ENCODE peak calls at places on chromosomes 2 and 18, in ten cellular contexts. D is choroid plexus epithelial cell, O is HL-60, J is GM13977, E is IMR-90, L is H9, M is lower leg skin, Q is left ventricle myocardium inferior, A is GM12864, H is epithelial cell of proximal tubule. N is an unnamed sample.

GRCh38 chr2:206442854-206443734 is at the start of gene ADAM23:
- DNase-seq in D (peak), O (no peak), J (peak), E (peak), L (peak), M (no peak), Q (peak), A (no peak), H (no peak), N (no peak)

GRCh38 chr2:169983506-169983905 is 156.3 kb downstream of the UBR3 start:
- DNase-seq in D (peak), O (no peak), J (no peak), E (no peak), L (no peak), M (no peak), Q (no peak), A (no peak), H (no peak), N (no peak)

GRCh38 chr2:231181848-231182247 is 16.6 kb upstream of the ARMC9 start:
- DNase-seq in D (peak), O (peak), J (peak), E (peak), L (no peak), M (peak), Q (peak), A (peak), H (peak), N (no peak)

GRCh38 chr2:143787674-143788073 is 658.5 kb downstream of the ARHGAP15 start:
- DNase-seq in D (no peak), O (no peak), J (no peak), E (peak), L (no peak), M (no peak), Q (no peak), A (no peak), H (no peak), N (no peak)

GRCh38 chr2:127064642-127065250 is 42.2 kb downstream of the BIN1 start:
- DNase-seq in D (peak), O (peak), J (peak), E (peak), L (peak), M (peak), Q (peak), A (no peak), H (no peak), N (peak)

GRCh38 chr2:18578033-18578432 is 11.3 kb downstream of the NT5C1B start:
- DNase-seq in D (no peak), O (no peak), J (no peak), E (peak), L (no peak), M (no peak), Q (no peak), A (no peak), H (no peak), N (no peak)

GRCh38 chr18:2402084-2402483 is 169.2 kb downstream of the METTL4 start:
- DNase-seq in D (peak), O (no peak), J (no peak), E (peak), L (no peak), M (no peak), Q (no peak), A (no peak), H (no peak), N (no peak)

GRCh38 chr2:160387558-160388262 is 105.9 kb downstream of the RBMS1 start:
- DNase-seq in D (peak), O (no peak), J (no peak), E (peak), L (no peak), M (peak), Q (peak), A (no peak), H (no peak), N (no peak)

GRCh38 chr2:241741016-241741415 is 6.6 kb downstream of the D2HGDH start:
- DNase-seq in D (no peak), O (no peak), J (no peak), E (no peak), L (no peak), M (no peak), Q (no peak), A (no peak), H (no peak), N (no peak)

GRCh38 chr2:174022431-174022830 is 57.3 kb upstream of the SP3 start:
- DNase-seq in D (no peak), O (no peak), J (no peak), E (no peak), L (no peak), M (no peak), Q (no peak), A (no peak), H (no peak), N (no peak)

GRCh38 chr2:42964444-42965081 is 172.2 kb upstream of the HAAO start:
- DNase-seq in D (peak), O (no peak), J (no peak), E (peak), L (no peak), M (peak), Q (peak), A (no peak), H (peak), N (peak)

GRCh38 chr2:121253021-121253673 is 31.9 kb downstream of the TFCP2L1 start:
- DNase-seq in D (no peak), O (no peak), J (no peak), E (no peak), L (no peak), M (no peak), Q (no peak), A (no peak), H (no peak), N (no peak)

GRCh38 chr2:189751080-189751658 is 11.4 kb downstream of the OSGEPL1 start:
- DNase-seq in D (peak), O (no peak), J (peak), E (peak), L (peak), M (no peak), Q (no peak), A (no peak), H (no peak), N (no peak)

GRCh38 chr2:99613992-99614391 is 124.2 kb upstream of the REV1 start:
- DNase-seq in D (no peak), O (no peak), J (no peak), E (no peak), L (no peak), M (no peak), Q (no peak), A (no peak), H (no peak), N (no peak)

GRCh38 chr2:138502253-138503086 is 900 bp downstream of the SPOPL start:
- DNase-seq in D (peak), O (no peak), J (no peak), E (no peak), L (no peak), M (no peak), Q (no peak), A (no peak), H (no peak), N (no peak)

GRCh38 chr2:30139131-30139870 is 7.5 kb upstream of the YPEL5 start:
- DNase-seq in D (no peak), O (no peak), J (no peak), E (no peak), L (no peak), M (no peak), Q (no peak), A (no peak), H (no peak), N (no peak)

GRCh38 chr2:96852667-96853066 is 5.1 kb downstream of the ANKRD39 start:
- DNase-seq in D (no peak), O (no peak), J (no peak), E (no peak), L (no peak), M (no peak), Q (no peak), A (no peak), H (no peak), N (no peak)

GRCh38 chr2:195594248-195594647 is 62.8 kb upstream of the SLC39A10 start:
- DNase-seq in D (no peak), O (no peak), J (no peak), E (no peak), L (no peak), M (no peak), Q (no peak), A (no peak), H (no peak), N (no peak)

GRCh38 chr2:218810251-218810650 is 21.4 kb downstream of the PRKAG3 start:
- DNase-seq in D (no peak), O (no peak), J (no peak), E (peak), L (no peak), M (no peak), Q (no peak), A (no peak), H (no peak), N (no peak)

GRCh38 chr2:119849838-119850565 is 90.3 kb downstream of the PTPN4 start:
- DNase-seq in D (no peak), O (no peak), J (no peak), E (peak), L (no peak), M (no peak), Q (no peak), A (no peak), H (no peak), N (no peak)

GRCh38 chr2:134917958-134918517 is 584 bp upstream of the CCNT2 start:
- DNase-seq in D (no peak), O (peak), J (peak), E (no peak), L (no peak), M (no peak), Q (no peak), A (peak), H (peak), N (no peak)

DNA sequence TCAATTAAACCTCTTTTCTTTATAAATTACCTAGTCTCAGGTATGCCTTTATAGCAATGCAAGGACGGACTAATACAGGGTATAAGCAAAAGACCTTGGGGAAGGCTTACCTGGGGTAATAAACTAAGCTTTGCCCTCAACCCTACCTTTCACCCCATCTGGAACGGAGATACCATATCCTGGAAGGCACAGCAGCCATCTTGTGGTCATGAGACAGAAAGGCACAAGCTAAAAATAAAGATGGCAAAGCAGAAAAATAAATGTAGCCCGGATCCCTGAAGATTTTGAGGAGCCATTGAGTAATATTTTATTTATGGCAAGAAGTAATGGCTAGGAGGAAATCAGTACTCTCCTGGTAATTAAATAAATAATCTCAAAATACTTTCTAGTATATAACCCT is 198.5 kb downstream of the SPP2 start:
- DNase-seq in D (no peak), O (no peak), J (no peak), E (no peak), L (no peak), M (no peak), Q (no peak), A (no peak), H (no peak), N (no peak)
- TF ChIP-seq CTCF in D (peak), O (no peak), J (no peak), E (no peak), L (no peak), M (no peak), Q (no peak), A (no peak), H (peak), N (no peak)

GRCh38 chr2:116747103-116747502 is 1067.4 kb upstream of the DDX18 start:
- DNase-seq in D (no peak), O (no peak), J (no peak), E (no peak), L (no peak), M (no peak), Q (no peak), A (no peak), H (no peak), N (no peak)
- TF ChIP-seq CTCF in D (no peak), O (no peak), J (no peak), E (no peak), L (peak), M (no peak), Q (no peak), A (no peak), H (peak), N (no peak)

DNA sequence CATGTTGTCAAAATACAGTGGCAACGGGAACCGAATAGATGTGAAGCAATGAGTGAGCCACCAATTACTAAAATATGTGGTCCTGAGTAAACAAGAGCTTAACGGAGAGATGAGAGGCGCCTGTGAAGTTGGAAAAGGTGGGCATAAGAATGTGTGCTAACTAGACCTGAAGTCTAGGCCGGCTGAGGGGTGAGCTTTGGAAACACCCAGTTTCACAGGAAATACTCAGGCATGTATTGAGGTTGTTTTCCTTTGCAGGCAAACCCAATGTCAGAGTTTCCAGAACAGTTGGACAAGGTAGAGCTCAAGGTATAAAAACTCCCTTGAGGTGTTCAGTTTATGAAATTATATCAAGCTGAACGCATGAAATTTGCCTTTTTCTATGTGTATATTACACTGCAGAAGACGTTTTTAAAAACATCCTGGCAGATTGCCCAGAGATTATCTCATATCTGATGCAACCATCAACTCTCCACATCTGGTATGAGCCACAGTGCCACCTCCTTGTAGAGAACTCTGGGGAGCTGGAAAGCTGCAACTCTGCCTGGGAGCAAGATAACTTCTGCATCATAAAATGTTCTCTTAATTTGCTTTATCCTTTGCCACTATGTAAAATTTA is 3.9 kb upstream of the WDSUB1 start:
- DNase-seq in D (peak), O (peak), J (no peak), E (peak), L (no peak), M (peak), Q (no peak), A (no peak), H (peak), N (peak)
- TF ChIP-seq CTCF in D (peak), O (peak), J (no peak), E (peak), L (no peak), M (no peak), Q (no peak), A (no peak), H (no peak), N (no peak)

DNA sequence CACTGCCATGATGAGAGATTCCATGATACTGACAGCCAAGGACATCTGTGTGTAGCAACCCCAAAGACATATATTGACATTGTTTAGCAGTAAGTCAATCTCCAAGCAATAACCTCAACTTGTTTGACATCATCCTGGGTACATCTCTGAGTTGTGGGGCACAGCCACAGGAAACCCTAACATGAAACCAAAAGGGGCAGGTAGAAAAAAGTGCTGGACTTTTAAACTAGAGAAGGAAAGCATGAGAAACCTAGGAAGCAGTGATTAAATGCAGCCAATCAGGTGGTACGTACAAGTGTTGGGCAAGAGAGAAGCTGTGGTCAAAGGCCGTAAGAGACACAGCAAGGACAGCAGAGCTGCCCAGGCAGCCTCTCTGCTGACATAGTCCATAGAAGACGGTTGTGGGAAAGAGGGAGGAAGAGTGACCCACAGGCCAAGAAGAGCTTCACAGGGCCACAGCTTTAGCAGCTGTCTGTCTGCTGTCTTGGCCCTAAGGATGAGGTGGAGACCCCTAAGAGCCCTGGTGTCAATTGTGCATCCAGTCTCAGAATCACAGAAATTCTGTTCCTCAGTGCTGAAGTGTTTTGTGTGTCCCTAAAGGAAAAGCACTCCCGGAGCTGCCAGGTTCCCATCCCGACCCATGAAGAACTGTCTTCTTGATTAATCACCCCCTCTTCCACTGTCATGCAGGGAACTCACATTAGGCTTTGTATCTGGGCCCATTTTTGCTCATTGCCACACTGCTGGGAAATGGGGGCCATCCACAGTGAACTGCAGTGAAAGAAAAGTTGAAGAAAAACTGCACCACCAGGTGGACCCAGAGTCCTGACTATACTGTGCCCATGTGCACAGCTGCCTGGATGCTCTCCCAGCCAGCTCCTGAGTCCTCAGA is 25.4 kb upstream of the CHN1 start:
- DNase-seq in D (peak), O (no peak), J (no peak), E (peak), L (peak), M (no peak), Q (no peak), A (no peak), H (no peak), N (no peak)
- TF ChIP-seq CTCF in D (peak), O (peak), J (peak), E (peak), L (peak), M (no peak), Q (peak), A (peak), H (peak), N (no peak)